ENCODE peak calls at places on chromosomes 16 and 17, in four cellular contexts. Z is tibial nerve; F is left ventricle myocardium inferior; M is naive thymus-derived CD4-positive, alpha-beta T cell. B is an unnamed sample.

GRCh38 chr16:55492756-55493380 is 13.9 kb downstream of the MMP2 start:
- DNase-seq in F (no peak), Z (no peak), M (no peak), B (no peak)

GRCh38 chr16:83397601-83398000 is 410.2 kb upstream of the HSBP1 start:
- DNase-seq in F (no peak), M (no peak), Z (no peak), B (no peak)

GRCh38 chr16:54921229-54921824 is 9.3 kb upstream of the IRX5 start:
- DNase-seq in M (no peak), Z (no peak), F (no peak), B (no peak)

GRCh38 chr17:69336996-69337395 is 10.1 kb upstream of the ABCA5 start:
- DNase-seq in F (no peak), M (no peak), Z (no peak), B (no peak)

GRCh38 chr17:61005358-61005757 is 327.7 kb downstream of the BCAS3 start:
- DNase-seq in F (no peak), M (no peak), Z (no peak), B (no peak)

GRCh38 chr17:41678411-41678906 is 10.2 kb upstream of the EIF1 start:
- DNase-seq in F (no peak), Z (no peak), M (no peak), B (no peak)

GRCh38 chr16:106623-107324 is 28.7 kb downstream of the MPG start:
- DNase-seq in Z (no peak), M (peak; percentile 68), F (no peak), B (peak; percentile 74)

GRCh38 chr17:65121916-65122821 is 15.0 kb upstream of the RGS9 start:
- DNase-seq in Z (no peak), M (no peak), F (no peak), B (no peak)

GRCh38 chr17:63984651-63985386 is 12.1 kb upstream of the SCN4A start:
- DNase-seq in Z (no peak), M (peak; percentile 18), F (no peak), B (peak; percentile 81)

GRCh38 chr17:1565860-1566259 is 3.3 kb upstream of the PITPNA start:
- DNase-seq in F (no peak), Z (no peak), M (no peak), B (no peak)

GRCh38 chr16:81424761-81425160 is 19.8 kb upstream of the CMIP start:
- DNase-seq in F (no peak), M (no peak), Z (no peak), B (no peak)

GRCh38 chr16:81996664-81997529 is 14.4 kb downstream of the SDR42E1 start:
- DNase-seq in Z (no peak), M (no peak), F (no peak), B (no peak)

GRCh38 chr16:14298374-14299122 is 227.4 kb downstream of the MRTFB start:
- DNase-seq in Z (no peak), M (no peak), F (no peak), B (no peak)

GRCh38 chr16:3458852-3459361 is 15.4 kb downstream of the NAA60 start:
- DNase-seq in F (no peak), M (peak; percentile 20), Z (no peak), B (no peak)

GRCh38 chr16:3459401-3460090 is 16.1 kb downstream of the NAA60 start:
- DNase-seq in Z (no peak), F (no peak), M (peak; percentile 16), B (no peak)

GRCh38 chr16:3460585-3460984 is 17.1 kb downstream of the NAA60 start:
- DNase-seq in M (no peak), F (no peak), Z (no peak), B (no peak)

GRCh38 chr16:3460121-3460520 is 16.6 kb downstream of the NAA60 start:
- DNase-seq in F (no peak), M (no peak), Z (no peak), B (no peak)

DNA sequence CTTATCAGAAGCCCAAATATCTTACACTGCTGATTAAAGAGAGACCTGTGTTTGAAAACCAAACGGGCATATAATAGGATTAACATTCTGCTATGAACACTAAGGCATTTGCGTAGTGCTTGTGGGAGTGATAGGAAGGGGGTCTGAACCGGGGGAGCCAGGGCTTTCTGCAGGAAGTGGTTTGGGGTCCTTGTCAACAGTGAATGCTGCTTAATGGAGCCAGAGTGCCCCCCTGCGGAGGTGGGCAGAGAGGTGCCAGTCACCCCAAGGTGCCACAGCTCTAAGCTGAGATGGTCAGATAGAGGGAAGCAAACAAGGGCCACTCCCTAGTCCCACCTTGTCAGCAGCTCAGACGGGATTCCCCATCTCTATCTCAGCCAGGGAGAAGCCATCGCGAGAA is 17.6 kb downstream of the NAA60 start:
- DNase-seq in F (no peak), M (peak; percentile 64), Z (no peak), B (no peak)
- H3K27ac ChIP-seq in F (peak overlapping the region; percentile 99), M (peak overlapping the region; percentile 96), Z (no peak overlapping the region), B (no peak overlapping the region)

DNA sequence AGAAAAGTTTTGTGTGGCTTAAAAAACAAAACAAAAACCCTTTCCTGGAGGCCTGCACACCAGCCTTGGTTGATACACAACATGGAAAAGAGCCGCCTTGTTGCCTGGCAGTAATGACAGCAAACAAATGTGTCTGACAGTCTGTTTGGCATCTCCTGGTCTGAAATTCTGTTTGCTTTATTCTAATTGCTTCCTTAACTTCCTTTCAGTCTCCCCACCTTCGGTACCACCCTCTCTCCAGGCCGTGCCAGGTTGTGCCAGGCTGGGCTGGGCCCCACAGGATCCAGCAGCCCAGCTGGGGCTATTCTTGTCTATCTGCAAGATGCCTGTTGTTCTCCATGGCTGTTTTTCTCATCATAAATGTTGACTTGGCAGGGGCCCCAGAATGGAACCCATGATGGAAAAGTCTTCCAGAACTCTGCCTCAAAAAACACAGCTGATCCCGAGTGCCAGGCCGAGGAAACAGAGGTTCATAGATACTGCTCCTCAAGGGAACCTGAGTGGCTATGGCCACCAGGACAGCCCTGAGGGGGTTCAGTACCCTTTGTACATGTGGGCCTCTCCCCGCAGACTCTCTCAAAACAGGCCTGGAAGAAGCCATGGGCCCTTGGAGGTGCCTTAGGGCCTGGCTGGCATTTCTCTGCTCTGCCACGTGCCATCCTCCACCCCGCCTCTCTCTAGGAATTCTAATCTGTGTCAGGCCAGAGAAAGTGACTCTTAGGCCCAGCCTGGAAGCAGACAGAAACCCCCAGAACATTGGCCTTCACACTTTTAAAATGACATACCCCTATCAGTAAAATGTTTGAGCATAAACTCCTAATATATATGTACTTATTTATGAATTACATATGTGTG is 50.5 kb downstream of the YPEL2 start:
- DNase-seq in F (peak; percentile 59), Z (no peak), M (no peak), B (no peak)
- H3K27ac ChIP-seq in F (peak overlapping the region; percentile 97), Z (peak overlapping the region; percentile 24), M (no peak overlapping the region), B (peak overlapping the region; percentile 21)

GRCh38 chr16:57610611-57611010 is 17.8 kb upstream of the ADGRG1 start:
- DNase-seq in M (no peak), F (no peak), Z (no peak), B (no peak)
- H3K27ac ChIP-seq in M (no peak overlapping the region), F (no peak overlapping the region), Z (peak overlapping the region; percentile 17), B (no peak overlapping the region)

GRCh38 chr16:75676909-75677308 is at the start of gene CPHXL2:
- DNase-seq in M (no peak), Z (no peak), F (no peak), B (no peak)

GRCh38 chr16:75682308-75682707 is 5.5 kb upstream of the CPHXL2 start:
- DNase-seq in F (no peak), M (no peak), Z (no peak), B (no peak)

GRCh38 chr16:75679366-75679765 is 2.6 kb upstream of the CPHXL2 start:
- DNase-seq in F (no peak), M (no peak), Z (no peak), B (no peak)
- H3K27ac ChIP-seq in F (peak overlapping the region; percentile 50), M (no peak overlapping the region), Z (no peak overlapping the region), B (no peak overlapping the region)

DNA sequence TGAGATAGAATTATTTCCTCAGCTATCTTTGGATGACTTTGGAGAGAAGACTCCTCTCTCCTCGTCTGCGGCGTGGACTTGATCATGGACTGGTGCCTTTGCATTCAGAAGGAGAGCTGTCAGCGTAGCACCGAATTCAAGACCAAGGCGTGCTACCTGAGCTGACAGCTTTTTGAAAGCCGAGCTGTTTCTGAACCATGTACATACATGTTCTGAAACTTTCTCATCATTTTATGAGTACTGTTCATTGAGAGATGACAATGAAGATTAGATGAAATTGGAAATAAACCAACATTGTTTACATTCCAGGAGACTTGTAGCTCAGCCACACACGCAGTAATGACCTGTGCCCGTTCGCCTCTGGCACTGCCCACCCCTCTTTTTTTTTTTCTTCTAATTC is 21.5 kb upstream of the ENDOV start:
- DNase-seq in F (no peak), Z (no peak), M (no peak), B (no peak)
- H3K27ac ChIP-seq in F (no peak overlapping the region), Z (no peak overlapping the region), M (no peak overlapping the region), B (no peak overlapping the region)